ENCODE peak calls at places on chromosome 16, in eight cellular contexts. A, Y, N, Z, J, M, D and G are unnamed samples.

GRCh38 chr16:82995286-82995926 is 368.6 kb downstream of the CDH13 start:
- DNase-seq in J (no peak), Z (no peak), A (no peak), M (no peak), Y (no peak), N (no peak), D (no peak), G (no peak)

GRCh38 chr16:69772560-69773254 is 10.6 kb downstream of the WWP2 start:
- DNase-seq in Z (no peak), N (peak; percentile 23), M (no peak), A (no peak), J (no peak), D (no peak), Y (no peak), G (no peak)

GRCh38 chr16:88355093-88355388 is 27.7 kb upstream of the ZNF469 start:
- DNase-seq in D (no peak), J (no peak), N (no peak), A (no peak), Y (no peak), M (no peak), Z (no peak), G (no peak)

GRCh38 chr16:84928679-84929420 is 82.5 kb downstream of the ZDHHC7 start:
- DNase-seq in Z (no peak), J (no peak), Y (peak; percentile 76), D (no peak), M (peak; percentile 89), A (no peak), N (no peak), G (no peak)

GRCh38 chr16:84194470-84195200 is 3.7 kb downstream of the ADAD2 start:
- DNase-seq in J (no peak), Z (no peak), N (no peak), D (no peak), M (no peak), Y (no peak), A (no peak), G (no peak)

GRCh38 chr16:72467157-72467759 is 295.3 kb upstream of the PMFBP1 start:
- DNase-seq in N (peak; percentile 72), A (peak; percentile 17), M (no peak), D (peak; percentile 28), Y (no peak), Z (no peak), J (peak; percentile 57), G (peak; percentile 2)

GRCh38 chr16:82891918-82892317 is 265.1 kb downstream of the CDH13 start:
- DNase-seq in Y (no peak), D (no peak), N (no peak), Z (no peak), J (no peak), M (no peak), A (no peak), G (no peak)

GRCh38 chr16:84513111-84514065 is 8.9 kb upstream of the MEAK7 start:
- DNase-seq in D (no peak), J (no peak), A (no peak), M (no peak), Y (no peak), Z (no peak), N (no peak), G (no peak)

GRCh38 chr16:11740567-11740966 is 2.1 kb downstream of the TXNDC11 start:
- DNase-seq in D (no peak), A (no peak), Y (no peak), M (no peak), N (no peak), J (no peak), Z (no peak), G (no peak)

GRCh38 chr16:79463839-79464238 is 136.7 kb downstream of the MAF start:
- DNase-seq in M (no peak), Y (no peak), Z (no peak), D (no peak), A (no peak), J (no peak), N (no peak), G (no peak)

GRCh38 chr16:569445-570254 is at the start of gene PIGQ:
- DNase-seq in A (no peak), D (no peak), J (peak; percentile 64), Y (peak; percentile 78), Z (peak; percentile 60), M (peak; percentile 80), N (peak; percentile 60), G (no peak)
- H3K27ac ChIP-seq in A (peak within 1 kb of the TSS; percentile 93), D (peak within 1 kb of the TSS; percentile 67), J (peak within 1 kb of the TSS; percentile 95), Y (peak within 1 kb of the TSS; percentile 60), Z (peak within 1 kb of the TSS; percentile 81), M (peak within 1 kb of the TSS; percentile 75), N (peak within 1 kb of the TSS; percentile 33), G (peak within 1 kb of the TSS; percentile 52)

GRCh38 chr16:1674751-1675664 is 3.1 kb upstream of the JPT2 start:
- DNase-seq in A (no peak), Y (no peak), D (no peak), M (no peak), J (no peak), Z (no peak), N (no peak), G (no peak)

GRCh38 chr16:1677942-1678499 is at the start of gene JPT2:
- DNase-seq in N (peak; percentile 99), Y (peak; percentile 96), Z (peak; percentile 98), M (peak; percentile 97), J (peak; percentile 99), A (peak; percentile 86), D (peak; percentile 95), G (peak; percentile 80)

GRCh38 chr16:1676661-1677060 is 1.4 kb upstream of the JPT2 start:
- DNase-seq in A (no peak), Y (no peak), N (no peak), J (no peak), Z (no peak), M (no peak), D (no peak), G (no peak)

GRCh38 chr16:1678500-1679098 is 520 bp downstream of the JPT2 start:
- DNase-seq in N (peak; percentile 36), J (peak; percentile 76), M (peak; percentile 72), Y (peak; percentile 46), A (no peak), Z (peak; percentile 42), D (no peak), G (no peak)

DNA sequence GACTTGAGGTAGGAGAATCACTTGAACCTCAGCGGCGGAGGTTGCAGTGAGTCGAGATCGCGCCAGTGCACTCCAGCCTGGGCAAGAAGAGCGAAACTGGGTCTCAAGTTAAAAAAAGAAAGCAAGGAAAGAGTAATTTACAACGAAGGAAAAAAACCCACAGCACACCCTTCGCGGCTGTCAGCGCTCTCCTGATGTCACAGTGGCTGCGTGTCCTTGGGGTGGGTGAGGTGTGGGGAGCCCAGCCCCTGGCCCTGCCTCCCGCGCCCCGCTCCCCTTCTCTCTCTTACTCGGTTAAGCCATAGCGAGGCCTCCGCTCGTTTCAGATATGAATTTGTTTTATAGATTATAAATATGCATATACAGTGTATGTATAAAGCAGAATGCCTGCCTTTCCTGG is 740 bp upstream of the JPT2 start:
- DNase-seq in M (no peak), Z (no peak), J (no peak), Y (no peak), A (no peak), N (no peak), D (no peak), G (no peak)
- H3K27ac ChIP-seq in M (peak overlapping the region; percentile 1), Z (peak overlapping the region; percentile 38), J (peak overlapping the region; percentile 50), Y (no peak overlapping the region), A (peak overlapping the region; percentile 73), N (no peak overlapping the region), D (no peak overlapping the region), G (no peak overlapping the region)

DNA sequence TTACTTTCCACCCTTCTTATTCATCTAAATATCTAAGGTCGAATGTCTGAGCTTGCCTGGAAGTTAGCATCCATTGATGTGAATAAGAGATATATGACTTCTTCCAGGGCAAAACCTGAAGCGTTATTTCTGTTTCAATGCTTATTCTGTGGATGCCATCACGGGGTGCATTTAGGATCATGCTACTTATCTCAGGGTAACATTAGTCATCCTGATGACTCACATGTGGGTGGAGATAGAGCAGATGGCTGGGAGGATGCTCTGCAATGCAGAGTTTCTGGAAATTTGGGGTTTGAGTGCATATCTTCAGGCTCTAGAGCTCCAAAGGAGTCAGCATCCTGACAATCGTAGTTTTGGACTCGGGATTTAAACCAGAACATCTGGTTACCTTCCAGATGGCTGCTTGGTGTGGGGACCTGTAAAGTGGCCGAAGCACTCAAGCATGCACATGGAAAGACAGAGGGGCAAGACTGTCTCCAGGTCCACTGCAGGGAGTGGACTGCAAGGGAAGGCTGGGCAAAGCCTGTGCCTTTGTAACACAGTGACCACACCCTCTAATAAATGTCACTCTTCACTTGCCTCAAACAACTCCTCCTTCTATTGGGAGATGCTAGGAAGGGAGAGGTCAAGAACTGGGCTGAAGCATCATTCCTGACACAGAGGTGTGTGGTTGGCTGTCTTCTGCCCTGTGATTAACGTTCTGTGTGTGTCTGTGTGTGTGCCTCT is 175.2 kb upstream of the SALL1 start:
- DNase-seq in A (no peak), N (no peak), M (no peak), Y (no peak), D (no peak), Z (no peak), J (no peak), G (peak; percentile 11)
- H3K27ac ChIP-seq in A (no peak overlapping the region), N (no peak overlapping the region), M (no peak overlapping the region), Y (no peak overlapping the region), D (no peak overlapping the region), Z (peak overlapping the region; percentile 68), J (no peak overlapping the region), G (no peak overlapping the region)

GRCh38 chr16:68085259-68086071 is at the start of gene NFATC3:
- DNase-seq in Y (peak; percentile 99), A (no peak), D (peak; percentile 86), J (peak; percentile 97), M (peak; percentile 99), N (peak; percentile 95), Z (peak; percentile 96), G (no peak)

GRCh38 chr16:68083861-68084503 is 1.2 kb upstream of the NFATC3 start:
- DNase-seq in N (no peak), M (no peak), Z (no peak), D (no peak), Y (no peak), A (no peak), J (peak; percentile 23), G (no peak)

GRCh38 chr16:68086336-68086821 is 1.2 kb downstream of the NFATC3 start:
- DNase-seq in Z (no peak), M (no peak), A (no peak), J (peak; percentile 49), D (no peak), N (peak; percentile 69), Y (no peak), G (no peak)

GRCh38 chr16:68083239-68083781 is 1.9 kb upstream of the NFATC3 start:
- DNase-seq in Y (no peak), A (no peak), J (no peak), M (no peak), N (no peak), D (no peak), Z (no peak), G (no peak)

DNA sequence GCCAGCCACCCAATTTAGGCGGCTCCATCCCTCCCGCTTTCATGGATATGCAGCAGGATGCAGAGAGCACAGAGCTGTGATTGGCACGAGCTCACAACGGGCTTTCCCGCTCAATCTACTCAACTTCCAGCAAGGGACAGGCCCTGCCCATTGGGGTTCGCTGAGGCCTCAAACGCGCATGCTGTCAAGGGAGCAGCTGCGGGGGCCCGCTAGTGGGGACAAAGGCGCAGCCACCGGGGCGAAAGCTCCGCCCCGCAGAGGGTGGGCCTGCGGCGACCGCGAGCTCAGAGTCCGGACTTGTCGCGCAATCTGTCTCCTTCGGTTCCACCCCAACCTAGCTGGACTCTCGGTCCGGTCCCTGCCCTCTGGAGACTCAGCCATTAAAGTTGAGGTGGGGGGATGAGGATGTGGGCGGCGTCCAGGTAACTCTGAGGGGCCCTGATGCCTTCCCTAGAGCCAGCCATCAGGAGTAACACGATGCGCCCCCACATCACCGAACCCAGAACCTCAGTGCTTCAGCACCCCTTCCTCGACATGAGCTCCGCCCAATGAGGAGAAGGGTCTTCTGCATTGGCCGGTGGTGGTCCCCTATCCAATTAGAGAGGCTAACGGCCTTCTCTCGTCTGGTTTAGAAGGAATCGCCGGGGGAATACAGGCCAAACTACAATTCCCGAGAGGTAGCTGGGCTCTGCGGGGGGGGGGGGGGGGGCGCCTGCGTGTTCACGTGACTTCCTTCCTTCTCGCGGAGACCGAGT is 489 bp upstream of the NFATC3 start:
- DNase-seq in Y (peak; percentile 87), N (peak; percentile 81), Z (peak; percentile 94), M (peak; percentile 96), A (no peak), J (peak; percentile 73), D (no peak), G (no peak)
- H3K27ac ChIP-seq in Y (peak overlapping the region; percentile 93), N (peak overlapping the region; percentile 94), Z (peak overlapping the region; percentile 100), M (peak overlapping the region; percentile 93), A (peak overlapping the region; percentile 34), J (peak overlapping the region; percentile 88), D (peak overlapping the region; percentile 37), G (peak overlapping the region; percentile 67)